ENCODE peak calls at places on chromosomes 5 and 9, in six cellular contexts. One of them, this sample, is unnamed.

GRCh38 chr9:14271078-14271673 is 42.8 kb downstream of the NFIB start:
- DNase-seq in DMS53: no peak
- DNase-seq in lower leg skin: peak
- DNase-seq in kidney: peak
- DNase-seq in neural crest cell: no peak
- DNase-seq in AG10803: peak
- DNase-seq in this sample: peak

GRCh38 chr5:113202904-113203716 is 226.5 kb downstream of the DCP2 start:
- DNase-seq in DMS53: peak
- DNase-seq in lower leg skin: peak
- DNase-seq in kidney: no peak
- DNase-seq in neural crest cell: peak
- DNase-seq in AG10803: no peak
- DNase-seq in this sample: no peak

GRCh38 chr5:141965071-141965470 is 3.8 kb upstream of the RNF14 start:
- DNase-seq in DMS53: no peak
- DNase-seq in lower leg skin: peak
- DNase-seq in kidney: no peak
- DNase-seq in neural crest cell: no peak
- DNase-seq in AG10803: no peak
- DNase-seq in this sample: no peak

GRCh38 chr5:74567351-74567870 is 73.1 kb downstream of the ENC1 start:
- DNase-seq in DMS53: peak
- DNase-seq in lower leg skin: no peak
- DNase-seq in kidney: no peak
- DNase-seq in neural crest cell: no peak
- DNase-seq in AG10803: no peak
- DNase-seq in this sample: no peak

GRCh38 chr5:5178121-5178520 is 38.0 kb downstream of the ADAMTS16 start:
- DNase-seq in DMS53: no peak
- DNase-seq in lower leg skin: no peak
- DNase-seq in kidney: no peak
- DNase-seq in neural crest cell: no peak
- DNase-seq in AG10803: no peak
- DNase-seq in this sample: no peak

GRCh38 chr5:180170111-180170809 is 38.8 kb downstream of the RASGEF1C start:
- DNase-seq in DMS53: no peak
- DNase-seq in lower leg skin: peak
- DNase-seq in kidney: no peak
- DNase-seq in neural crest cell: peak
- DNase-seq in AG10803: no peak
- DNase-seq in this sample: no peak

GRCh38 chr9:34500623-34501267 is 22.0 kb downstream of the ENHO start:
- DNase-seq in DMS53: peak
- DNase-seq in lower leg skin: peak
- DNase-seq in kidney: no peak
- DNase-seq in neural crest cell: peak
- DNase-seq in AG10803: peak
- DNase-seq in this sample: peak

GRCh38 chr9:74357577-74357976 is 139.6 kb upstream of the RORB start:
- DNase-seq in DMS53: no peak
- DNase-seq in lower leg skin: no peak
- DNase-seq in kidney: no peak
- DNase-seq in neural crest cell: no peak
- DNase-seq in AG10803: no peak
- DNase-seq in this sample: no peak

GRCh38 chr5:1151316-1151715 is 39.5 kb upstream of the SLC12A7 start:
- DNase-seq in DMS53: no peak
- DNase-seq in lower leg skin: no peak
- DNase-seq in kidney: no peak
- DNase-seq in neural crest cell: no peak
- DNase-seq in AG10803: no peak
- DNase-seq in this sample: no peak

GRCh38 chr9:72667181-72667580 is 145.8 kb downstream of the TMC1 start:
- DNase-seq in DMS53: no peak
- DNase-seq in lower leg skin: no peak
- DNase-seq in kidney: no peak
- DNase-seq in neural crest cell: no peak
- DNase-seq in AG10803: no peak
- DNase-seq in this sample: no peak

GRCh38 chr5:141881886-141882285 is 3.7 kb upstream of the PCDH1 start:
- DNase-seq in DMS53: no peak
- DNase-seq in lower leg skin: peak
- DNase-seq in kidney: peak
- DNase-seq in neural crest cell: no peak
- DNase-seq in AG10803: no peak
- DNase-seq in this sample: no peak

GRCh38 chr9:70601000-70601929 is 186.8 kb upstream of the KLF9 start:
- DNase-seq in DMS53: peak
- DNase-seq in lower leg skin: peak
- DNase-seq in kidney: peak
- DNase-seq in neural crest cell: no peak
- DNase-seq in AG10803: peak
- DNase-seq in this sample: peak

GRCh38 chr5:176529116-176529823 is 7.9 kb downstream of the RNF44 start:
- DNase-seq in DMS53: no peak
- DNase-seq in lower leg skin: no peak
- DNase-seq in kidney: peak
- DNase-seq in neural crest cell: no peak
- DNase-seq in AG10803: no peak
- DNase-seq in this sample: no peak

GRCh38 chr9:111877420-111877819 is 19.2 kb upstream of the UGCG start:
- DNase-seq in DMS53: no peak
- DNase-seq in lower leg skin: no peak
- DNase-seq in kidney: no peak
- DNase-seq in neural crest cell: no peak
- DNase-seq in AG10803: no peak
- DNase-seq in this sample: no peak

GRCh38 chr5:130116972-130117371 is 212.7 kb downstream of the CHSY3 start:
- DNase-seq in DMS53: peak
- DNase-seq in lower leg skin: no peak
- DNase-seq in kidney: no peak
- DNase-seq in neural crest cell: no peak
- DNase-seq in AG10803: no peak
- DNase-seq in this sample: no peak

GRCh38 chr9:87194471-87194870 is 247.2 kb upstream of the GAS1 start:
- DNase-seq in DMS53: no peak
- DNase-seq in lower leg skin: no peak
- DNase-seq in kidney: no peak
- DNase-seq in neural crest cell: no peak
- DNase-seq in AG10803: peak
- DNase-seq in this sample: peak

GRCh38 chr9:12822111-12822510 is 47.3 kb downstream of the LURAP1L start:
- DNase-seq in DMS53: no peak
- DNase-seq in lower leg skin: no peak
- DNase-seq in kidney: no peak
- DNase-seq in neural crest cell: no peak
- DNase-seq in AG10803: peak
- DNase-seq in this sample: peak

GRCh38 chr9:4038182-4038723 is 261.6 kb downstream of the GLIS3 start:
- DNase-seq in DMS53: peak
- DNase-seq in lower leg skin: no peak
- DNase-seq in kidney: no peak
- DNase-seq in neural crest cell: no peak
- DNase-seq in AG10803: peak
- DNase-seq in this sample: peak

GRCh38 chr9:91131433-91131839 is 230.3 kb downstream of the AUH start:
- DNase-seq in DMS53: no peak
- DNase-seq in lower leg skin: peak
- DNase-seq in kidney: no peak
- DNase-seq in neural crest cell: no peak
- DNase-seq in AG10803: peak
- DNase-seq in this sample: peak

GRCh38 chr5:135456238-135457099 is 4.3 kb upstream of the TIFAB start:
- DNase-seq in DMS53: peak
- DNase-seq in lower leg skin: peak
- DNase-seq in kidney: peak
- DNase-seq in neural crest cell: no peak
- DNase-seq in AG10803: peak
- DNase-seq in this sample: peak

This sample was measured in fibroblast of the aortic adventitia.